ENCODE peak calls at places on chromosomes 16 and 17, in five cellular contexts. J is stimulated activated CD8-positive, alpha-beta memory T cell treated with anti-CD3 and anti-CD28 coated beads, Interleukin-4, amount 100 ng/mL, for 4 hours; N is activated CD4-positive, alpha-beta T cell treated with anti-CD3 and anti-CD28 coated beads, Interleukin-2, amount 50 U/mL, for 1 hour; V is HT-29; H is tibial artery. Q is an unnamed sample.

GRCh38 chr16:57993452-57993851 is 7.0 kb downstream of the ZNF319 start:
- DNase-seq in H (no peak), N (no peak), J (no peak), V (no peak), Q (no peak)

GRCh38 chr16:56643080-56643778 is 4.8 kb downstream of the MT1A start:
- DNase-seq in V (peak), H (peak), N (peak), J (peak), Q (peak)

GRCh38 chr17:18224428-18225120 is 861 bp upstream of the LLGL1 start:
- DNase-seq in J (no peak), V (no peak), H (peak), N (no peak), Q (no peak)

GRCh38 chr16:74562117-74562516 is 44.8 kb downstream of the GLG1 start:
- DNase-seq in J (no peak), N (no peak), V (no peak), H (no peak), Q (no peak)

GRCh38 chr16:19974607-19975006 is 90.0 kb upstream of the GPRC5B start:
- DNase-seq in J (no peak), N (no peak), H (no peak), V (no peak), Q (no peak)

GRCh38 chr16:87841608-87842208 is 27.6 kb downstream of the SLC7A5 start:
- DNase-seq in H (no peak), V (no peak), N (no peak), J (no peak), Q (peak)

GRCh38 chr16:777826-778225 is 10.4 kb downstream of the RPUSD1 start:
- DNase-seq in N (no peak), V (no peak), J (no peak), H (no peak), Q (no peak)

GRCh38 chr17:40456396-40456951 is 13.2 kb downstream of the IGFBP4 start:
- DNase-seq in N (no peak), J (no peak), V (no peak), H (peak), Q (no peak)

GRCh38 chr16:24070851-24071250 is 185.3 kb upstream of the CACNG3 start:
- DNase-seq in H (no peak), J (no peak), N (no peak), V (peak), Q (peak)

GRCh38 chr17:50212121-50212843 is 10.9 kb upstream of the COL1A1 start:
- DNase-seq in N (no peak), J (no peak), H (no peak), V (no peak), Q (no peak)

GRCh38 chr16:10552998-10553491 is 27.4 kb downstream of the EMP2 start:
- DNase-seq in J (peak), V (no peak), H (peak), N (peak), Q (no peak)

GRCh38 chr17:80968602-80969029 is 23.0 kb upstream of the CHMP6 start:
- DNase-seq in J (no peak), N (no peak), V (no peak), H (peak), Q (no peak)

GRCh38 chr17:39069114-39069756 is 82.2 kb downstream of the PLXDC1 start:
- DNase-seq in N (peak), J (no peak), H (no peak), V (peak), Q (peak)

GRCh38 chr17:80195671-80196529 is 24.2 kb downstream of the SGSH start:
- DNase-seq in V (peak), H (no peak), J (peak), N (peak), Q (no peak)

GRCh38 chr17:57874434-57875108 is 24.7 kb upstream of the MRPS23 start:
- DNase-seq in V (no peak), H (peak), N (no peak), J (no peak), Q (no peak)

Q was measured in small intestine.